ENCODE peak calls at places on chromosomes 5 and 9, in five cellular contexts. E is HCT116, T is SK-N-SH, W is H1, H is K562. L is an unnamed sample.

GRCh38 chr9:131310833-131311554 is 21.5 kb downstream of the PLPP7 start:
- DNase-seq in W (no peak), T (no peak), E (no peak), H (no peak), L (no peak)

GRCh38 chr5:138488481-138488945 is 23.2 kb downstream of the EGR1 start:
- DNase-seq in E (no peak), H (peak), W (no peak), T (no peak), L (no peak)

GRCh38 chr5:53262348-53262970 is 152.9 kb upstream of the MOCS2 start:
- DNase-seq in E (peak), T (peak), W (no peak), H (peak), L (peak)

GRCh38 chr5:177509361-177509951 is at the start of gene DOK3:
- DNase-seq in W (no peak), E (no peak), H (peak), T (no peak), L (no peak)

GRCh38 chr9:91037511-91038482 is 236.2 kb downstream of the SYK start:
- DNase-seq in W (no peak), E (peak), H (no peak), T (peak), L (no peak)

GRCh38 chr9:4700093-4700492 is 20.7 kb downstream of the CDC37L1 start:
- DNase-seq in H (peak), T (no peak), E (no peak), W (no peak), L (no peak)

GRCh38 chr9:119368179-119368578 is 1.1 kb downstream of the BRINP1 start:
- DNase-seq in T (no peak), W (no peak), E (no peak), H (no peak), L (no peak)

GRCh38 chr9:73549991-73550390 is 398.3 kb downstream of the ANXA1 start:
- DNase-seq in W (no peak), H (no peak), T (no peak), E (no peak), L (no peak)

GRCh38 chr9:80994892-80995291 is 694.5 kb downstream of the TLE1 start:
- DNase-seq in E (no peak), T (no peak), H (no peak), W (no peak), L (no peak)

GRCh38 chr9:131046093-131046380 is 37.1 kb downstream of the LAMC3 start:
- DNase-seq in E (no peak), H (no peak), T (no peak), W (no peak), L (no peak)

GRCh38 chr5:14655146-14655741 is 9.3 kb upstream of the OTULIN start:
- DNase-seq in W (no peak), E (no peak), H (no peak), T (no peak), L (no peak)

GRCh38 chr5:116396700-116397099 is 177.9 kb downstream of the SEMA6A start:
- DNase-seq in E (no peak), T (no peak), H (no peak), W (no peak), L (no peak)

GRCh38 chr5:56951131-56951945 is 585 bp downstream of the MIER3 start:
- DNase-seq in T (peak), W (no peak), H (peak), E (no peak), L (peak)

GRCh38 chr5:56947052-56947451 is 4.9 kb downstream of the MIER3 start:
- DNase-seq in H (no peak), E (no peak), W (no peak), T (no peak), L (no peak)

GRCh38 chr5:56951946-56952691 is at the start of gene MIER3:
- DNase-seq in E (peak), T (peak), W (peak), H (peak), L (peak)

GRCh38 chr5:56950626-56951130 is 1.2 kb downstream of the MIER3 start:
- DNase-seq in W (no peak), T (peak), H (peak), E (peak), L (peak)
- TF ChIP-seq JUND in W (no peak), T (no peak), H (no peak), E (no peak), L (no peak)

GRCh38 chr9:121059998-121060636 is 10.0 kb upstream of the C5 start:
- DNase-seq in E (peak), H (peak), T (peak), W (no peak), L (peak)

GRCh38 chr9:121053544-121053943 is 3.5 kb upstream of the C5 start:
- DNase-seq in E (no peak), H (no peak), W (no peak), T (no peak), L (no peak)

GRCh38 chr9:121059513-121059912 is 9.4 kb upstream of the C5 start:
- DNase-seq in H (no peak), E (no peak), W (no peak), T (no peak), L (no peak)

GRCh38 chr9:121057821-121058220 is 7.7 kb upstream of the C5 start:
- DNase-seq in E (no peak), T (no peak), H (no peak), W (no peak), L (no peak)

GRCh38 chr9:121055642-121056143 is 5.6 kb upstream of the C5 start:
- DNase-seq in T (no peak), W (no peak), H (peak), E (no peak), L (no peak)
- TF ChIP-seq JUND in T (no peak), W (no peak), H (no peak), E (no peak), L (no peak)

DNA sequence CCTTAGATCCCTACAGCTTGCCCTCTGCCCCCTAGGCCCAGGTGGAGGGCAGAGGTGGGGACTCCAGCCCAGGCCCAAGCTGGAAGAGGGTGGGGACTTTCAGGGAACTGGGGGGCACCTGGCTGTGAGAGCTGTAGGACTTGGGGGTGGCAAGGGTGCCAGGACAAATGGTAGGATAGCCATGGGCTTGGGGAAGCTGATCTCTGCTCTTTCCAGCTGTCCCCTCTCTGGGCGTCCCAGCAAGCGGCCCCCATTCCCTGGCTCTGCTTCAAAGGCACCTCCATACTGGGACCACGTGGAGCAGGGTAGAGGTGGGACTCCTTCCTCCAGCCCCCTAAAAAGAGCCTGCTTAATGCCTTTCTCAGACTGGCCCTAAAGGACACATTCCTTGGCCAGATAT is 385 bp downstream of the LTC4S start:
- DNase-seq in T (no peak), E (no peak), W (no peak), H (no peak), L (no peak)
- TF ChIP-seq JUND in T (no peak), E (no peak), W (no peak), H (no peak), L (no peak)

DNA sequence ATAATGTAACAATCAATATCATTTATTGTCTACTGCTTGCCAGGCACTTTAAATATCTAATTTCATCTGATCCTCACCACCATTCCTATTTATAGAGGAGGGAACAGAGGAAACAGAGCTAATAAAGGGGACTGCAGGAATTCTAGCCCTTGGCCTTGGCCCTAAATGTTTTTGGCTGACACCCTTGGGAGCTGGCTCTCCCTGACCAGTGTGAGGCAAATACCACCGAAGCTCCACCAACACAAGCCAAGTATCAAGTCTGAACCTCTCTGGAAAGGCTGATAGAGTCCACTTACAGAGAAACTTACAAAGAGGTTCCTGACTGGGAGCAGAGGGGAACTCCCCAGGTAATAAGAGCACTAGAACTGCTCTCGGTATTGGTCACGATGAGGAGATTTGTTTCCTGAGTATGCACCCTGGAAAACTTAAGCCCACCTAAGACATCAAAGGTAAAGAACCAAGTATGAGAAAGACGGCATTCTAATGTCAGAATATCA is 243.1 kb upstream of the PANK3 start:
- DNase-seq in H (no peak), E (no peak), T (no peak), W (no peak), L (no peak)
- TF ChIP-seq JUND in H (no peak), E (no peak), T (no peak), W (no peak), L (no peak)

GRCh38 chr5:123181394-123181801 is 92.4 kb downstream of the PRDM6 start:
- DNase-seq in W (no peak), E (no peak), T (no peak), H (no peak), L (no peak)

GRCh38 chr5:123182072-123182471 is 93.0 kb downstream of the PRDM6 start:
- DNase-seq in E (no peak), T (no peak), H (no peak), W (no peak), L (no peak)

GRCh38 chr5:123180676-123181393 is 91.8 kb downstream of the PRDM6 start:
- DNase-seq in E (no peak), H (no peak), W (no peak), T (no peak), L (no peak)

GRCh38 chr5:123178693-123179092 is 89.7 kb downstream of the PRDM6 start:
- DNase-seq in E (no peak), H (no peak), W (no peak), T (no peak), L (no peak)

DNA sequence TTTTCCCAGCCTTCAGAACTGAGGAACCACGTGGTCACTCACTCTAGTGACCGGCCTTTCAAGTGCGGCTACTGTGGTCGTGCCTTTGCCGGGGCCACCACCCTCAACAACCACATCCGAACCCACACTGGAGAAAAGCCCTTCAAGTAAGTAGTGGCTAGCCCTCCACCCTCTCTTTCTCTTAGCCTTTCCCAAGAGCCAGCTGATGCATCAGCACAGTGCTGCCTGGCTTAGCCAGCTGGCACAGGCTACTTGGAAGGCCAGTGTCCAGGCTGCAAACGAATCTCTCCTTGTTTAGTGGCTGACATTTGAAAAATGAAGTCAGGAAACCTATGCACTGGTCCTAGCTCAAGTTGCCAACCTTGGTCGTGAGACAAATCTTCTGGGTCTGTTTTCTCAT is 91.1 kb downstream of the PRDM6 start:
- DNase-seq in T (no peak), W (no peak), H (no peak), E (no peak), L (no peak)
- TF ChIP-seq JUND in T (no peak), W (no peak), H (no peak), E (no peak), L (no peak)

GRCh38 chr9:133705576-133705975 is 32.6 kb downstream of the SARDH start:
- DNase-seq in T (no peak), H (no peak), E (no peak), W (no peak), L (no peak)
- TF ChIP-seq JUND in T (no peak), H (no peak), E (no peak), W (no peak), L (no peak)

GRCh38 chr5:179379321-179379890 is 34.1 kb upstream of the ADAMTS2 start:
- DNase-seq in H (no peak), W (no peak), T (peak), E (no peak), L (no peak)
- TF ChIP-seq JUND in H (no peak), W (no peak), T (no peak), E (no peak), L (no peak)

GRCh38 chr5:168651654-168652053 is 72.5 kb upstream of the PANK3 start:
- DNase-seq in E (no peak), T (no peak), W (no peak), H (no peak), L (peak)
- TF ChIP-seq JUND in E (no peak), T (peak), W (no peak), H (no peak), L (no peak)

L was measured in T47D.